ENCODE peak calls at places on chromosomes 2 and 18, in six cellular contexts. P is posterior vena cava; A is ELR; B is HEK293T; Y is stimulated activated CD8-positive, alpha-beta memory T cell treated with anti-CD3 and anti-CD28 coated beads, Interleukin-7, amount 100 ng/mL, for 48 hours; U is T-helper 2 cell. T is an unnamed sample.

GRCh38 chr2:227703280-227703732 is 14.5 kb downstream of the SLC19A3 start:
- DNase-seq in U (no peak), Y (no peak), B (no peak), P (no peak), A (peak; percentile 69), T (no peak)

GRCh38 chr18:47251289-47252120 is at the start of gene SKOR2:
- DNase-seq in A (peak; percentile 9), U (no peak), P (no peak), B (no peak), Y (no peak), T (peak; percentile 56)

GRCh38 chr2:28544915-28545589 is 49.2 kb downstream of the PLB1 start:
- DNase-seq in U (no peak), P (no peak), A (peak; percentile 34), B (no peak), Y (no peak), T (no peak)

GRCh38 chr2:179437430-179437829 is 172.8 kb upstream of the SESTD1 start:
- DNase-seq in Y (no peak), B (no peak), P (no peak), A (no peak), U (no peak), T (peak; percentile 10)

GRCh38 chr2:222795671-222796357 is 65.0 kb upstream of the ACSL3 start:
- DNase-seq in B (no peak), A (no peak), U (no peak), Y (no peak), P (no peak), T (no peak)

GRCh38 chr2:118012778-118013177 is 1.1 kb downstream of the CCDC93 start:
- DNase-seq in B (no peak), U (no peak), Y (no peak), P (no peak), A (peak; percentile 10), T (no peak)

GRCh38 chr18:59623456-59624383 is 73.5 kb downstream of the CCBE1 start:
- DNase-seq in U (no peak), A (peak; percentile 39), Y (no peak), P (no peak), B (no peak), T (no peak)

GRCh38 chr2:61411109-61411508 is 59.8 kb downstream of the USP34 start:
- DNase-seq in B (no peak), U (no peak), Y (no peak), A (no peak), P (no peak), T (peak; percentile 71)

GRCh38 chr2:66334237-66335054 is 100.5 kb upstream of the MEIS1 start:
- DNase-seq in P (no peak), A (peak; percentile 1), Y (no peak), B (no peak), U (no peak), T (no peak)

GRCh38 chr18:45416168-45416567 is 199.1 kb upstream of the SLC14A2 start:
- DNase-seq in U (no peak), Y (no peak), B (peak; percentile 9), A (no peak), P (no peak), T (no peak)

GRCh38 chr18:37567994-37568359 is 2.4 kb upstream of the CELF4 start:
- DNase-seq in A (no peak), Y (no peak), P (no peak), U (no peak), B (no peak), T (no peak)

GRCh38 chr2:173547493-173547892 is 192.8 kb downstream of the CDCA7 start:
- DNase-seq in A (no peak), B (no peak), P (no peak), Y (no peak), U (no peak), T (no peak)

GRCh38 chr2:43818761-43819160 is 19.9 kb downstream of the ABCG5 start:
- DNase-seq in A (peak; percentile 70), U (no peak), B (no peak), P (peak; percentile 86), Y (no peak), T (no peak)

GRCh38 chr2:233130481-233130970 is 70.4 kb downstream of the INPP5D start:
- DNase-seq in Y (no peak), A (no peak), B (no peak), P (no peak), U (no peak), T (no peak)

GRCh38 chr2:74558284-74559230 is 4.0 kb downstream of the DOK1 start:
- DNase-seq in A (no peak), U (no peak), Y (no peak), P (no peak), B (no peak), T (no peak)

GRCh38 chr2:117621330-117621729 is 193.2 kb upstream of the DDX18 start:
- DNase-seq in U (no peak), B (no peak), Y (no peak), A (no peak), P (no peak), T (no peak)

GRCh38 chr2:230893881-230894781 is 29.4 kb downstream of the ITM2C start:
- DNase-seq in P (peak; percentile 72), B (no peak), A (peak; percentile 6), U (no peak), Y (no peak), T (no peak)

GRCh38 chr2:120108049-120108448 is 95.2 kb downstream of the EPB41L5 start:
- DNase-seq in P (no peak), A (peak; percentile 74), B (no peak), Y (no peak), U (no peak), T (no peak)

GRCh38 chr2:108069515-108070310 is 83.4 kb downstream of the SLC5A7 start:
- DNase-seq in U (no peak), B (peak; percentile 27), A (peak; percentile 11), P (no peak), Y (no peak), T (peak; percentile 15)

GRCh38 chr2:156430978-156431358 is 5.2 kb upstream of the GPD2 start:
- DNase-seq in Y (no peak), B (no peak), U (no peak), P (no peak), A (peak; percentile 72), T (no peak)

GRCh38 chr2:45178854-45179253 is 169.6 kb upstream of the SIX2 start:
- DNase-seq in U (no peak), P (no peak), B (no peak), A (peak; percentile 49), Y (no peak), T (no peak)

GRCh38 chr2:237488901-237489860 is 2.1 kb downstream of the MLPH start:
- DNase-seq in Y (no peak), B (no peak), A (peak; percentile 68), U (no peak), P (no peak), T (no peak)

GRCh38 chr2:186569906-186570305 is 19.9 kb upstream of the ITGAV start:
- DNase-seq in U (no peak), Y (no peak), P (no peak), B (no peak), A (no peak), T (no peak)

GRCh38 chr18:79573921-79574491 is 105.6 kb upstream of the CTDP1 start:
- DNase-seq in P (peak; percentile 70), Y (no peak), A (no peak), B (no peak), U (no peak), T (no peak)

GRCh38 chr18:65498605-65499004 is 252.2 kb upstream of the CDH7 start:
- DNase-seq in B (no peak), Y (no peak), P (no peak), U (no peak), A (no peak), T (no peak)

GRCh38 chr2:32572737-32573136 is 55.1 kb upstream of the TTC27 start:
- DNase-seq in A (peak; percentile 4), B (no peak), U (no peak), P (no peak), Y (no peak), T (no peak)

GRCh38 chr2:39511219-39511785 is 74.2 kb upstream of the MAP4K3 start:
- DNase-seq in U (no peak), Y (no peak), P (no peak), B (no peak), A (no peak), T (no peak)

GRCh38 chr2:74146929-74147728 is 583 bp downstream of the BOLA3 start:
- DNase-seq in U (no peak), Y (peak; percentile 7), B (no peak), A (peak; percentile 67), P (no peak), T (peak; percentile 51)

GRCh38 chr2:128600606-128601297 is 282.1 kb upstream of the HS6ST1 start:
- DNase-seq in U (no peak), B (no peak), Y (no peak), A (no peak), P (no peak), T (no peak)

GRCh38 chr2:119306196-119306590 is 60.4 kb downstream of the C2orf76 start:
- DNase-seq in P (no peak), A (no peak), Y (no peak), B (no peak), U (no peak), T (no peak)

GRCh38 chr2:223488814-223489213 is 113.3 kb downstream of the SCG2 start:
- DNase-seq in U (no peak), B (no peak), A (peak; percentile 84), P (no peak), Y (no peak), T (peak; percentile 39)

GRCh38 chr18:23228102-23229051 is 93.1 kb downstream of the CABLES1 start:
- DNase-seq in Y (no peak), B (no peak), P (no peak), U (no peak), A (peak; percentile 56), T (no peak)

GRCh38 chr2:106011380-106011779 is 182.7 kb downstream of the UXS1 start:
- DNase-seq in Y (no peak), P (no peak), U (no peak), A (no peak), B (no peak), T (peak; percentile 58)

GRCh38 chr2:1692342-1692741 is 52.0 kb downstream of the PXDN start:
- DNase-seq in P (no peak), A (no peak), B (no peak), U (no peak), Y (no peak), T (no peak)

GRCh38 chr2:162731917-162732804 is 106.4 kb downstream of the KCNH7 start:
- DNase-seq in Y (no peak), P (no peak), U (no peak), A (peak; percentile 37), B (no peak), T (no peak)

GRCh38 chr18:74478876-74479275 is 17.3 kb upstream of the CNDP2 start:
- DNase-seq in Y (no peak), B (no peak), A (no peak), U (no peak), P (no peak), T (no peak)

GRCh38 chr18:46718501-46719341 is 38.1 kb downstream of the ST8SIA5 start:
- DNase-seq in A (peak; percentile 82), B (no peak), Y (no peak), U (no peak), P (peak; percentile 5), T (no peak)

GRCh38 chr18:58015045-58015444 is 29.0 kb upstream of the NEDD4L start:
- DNase-seq in P (no peak), Y (no peak), A (no peak), B (no peak), U (no peak), T (no peak)

GRCh38 chr2:42601076-42601475 is 32.6 kb downstream of the MTA3 start:
- DNase-seq in P (no peak), B (no peak), A (no peak), Y (no peak), U (no peak), T (no peak)

GRCh38 chr2:216665240-216665639 is 30.1 kb downstream of the IGFBP5 start:
- DNase-seq in A (no peak), P (no peak), U (no peak), B (no peak), Y (no peak), T (peak; percentile 87)

T was measured in NCI-H82.